ENCODE peak calls at places on chromosomes 1 and 21, in ten cellular contexts. B, I, S, X, E, V, D, F, M and Y are unnamed samples.

GRCh38 chr1:78004719-78005346 is at the start of gene DNAJB4:
- DNase-seq in B (peak), I (peak), S (peak), X (peak), E (no peak), V (peak), D (peak), F (peak), M (peak), Y (peak)

GRCh38 chr1:206568256-206568655 is 44.0 kb downstream of the EIF2D start:
- DNase-seq in B (no peak), I (no peak), S (no peak), X (no peak), E (no peak), V (no peak), D (no peak), F (no peak), M (no peak), Y (no peak)

GRCh38 chr21:44984792-44985440 is 45.1 kb downstream of the SLX9 start:
- DNase-seq in B (no peak), I (peak), S (no peak), X (no peak), E (peak), V (no peak), D (no peak), F (no peak), M (no peak), Y (no peak)

GRCh38 chr1:244451539-244451950 is at the start of gene ADSS2:
- DNase-seq in B (no peak), I (no peak), S (no peak), X (no peak), E (no peak), V (no peak), D (no peak), F (peak), M (no peak), Y (no peak)

GRCh38 chr21:17270234-17270633 is 242.6 kb upstream of the CXADR start:
- DNase-seq in B (peak), I (peak), S (peak), X (peak), E (peak), V (peak), D (no peak), F (no peak), M (peak), Y (no peak)

GRCh38 chr21:37837381-37837780 is 78.9 kb downstream of the KCNJ6 start:
- DNase-seq in B (no peak), I (no peak), S (no peak), X (no peak), E (no peak), V (no peak), D (no peak), F (no peak), M (no peak), Y (no peak)

GRCh38 chr1:16180291-16180824 is 24.5 kb upstream of the EPHA2 start:
- DNase-seq in B (peak), I (no peak), S (no peak), X (no peak), E (no peak), V (peak), D (no peak), F (no peak), M (no peak), Y (no peak)

GRCh38 chr21:46425061-46425460 is 33.6 kb upstream of the DIP2A start:
- DNase-seq in B (no peak), I (no peak), S (no peak), X (no peak), E (no peak), V (no peak), D (no peak), F (no peak), M (no peak), Y (no peak)

GRCh38 chr21:42760977-42761751 is 107.7 kb downstream of the PDE9A start:
- DNase-seq in B (no peak), I (peak), S (no peak), X (no peak), E (no peak), V (no peak), D (no peak), F (no peak), M (no peak), Y (no peak)

GRCh38 chr1:2412773-2413494 is 570 bp upstream of the PEX10 start:
- DNase-seq in B (no peak), I (no peak), S (peak), X (peak), E (peak), V (peak), D (peak), F (no peak), M (no peak), Y (no peak)

GRCh38 chr1:76198452-76198851 is 123.9 kb downstream of the ST6GALNAC3 start:
- DNase-seq in B (no peak), I (no peak), S (no peak), X (no peak), E (no peak), V (no peak), D (no peak), F (no peak), M (no peak), Y (no peak)

GRCh38 chr1:226519741-226520598 is 28.6 kb upstream of the STUM start:
- DNase-seq in B (no peak), I (no peak), S (no peak), X (no peak), E (no peak), V (no peak), D (no peak), F (no peak), M (no peak), Y (no peak)

GRCh38 chr21:41877901-41878830 is 978 bp downstream of the PRDM15 start:
- DNase-seq in B (no peak), I (no peak), S (peak), X (peak), E (peak), V (peak), D (no peak), F (peak), M (no peak), Y (no peak)

GRCh38 chr1:59013276-59013927 is 229.6 kb upstream of the JUN start:
- DNase-seq in B (no peak), I (no peak), S (peak), X (no peak), E (peak), V (peak), D (peak), F (peak), M (no peak), Y (peak)

GRCh38 chr1:47727051-47727708 is 270.0 kb downstream of the TRABD2B start:
- DNase-seq in B (no peak), I (no peak), S (no peak), X (no peak), E (no peak), V (no peak), D (no peak), F (no peak), M (no peak), Y (peak)

GRCh38 chr1:109466440-109467300 is at the start of gene SYPL2:
- DNase-seq in B (no peak), I (peak), S (peak), X (no peak), E (peak), V (peak), D (peak), F (peak), M (no peak), Y (no peak)
- TF ChIP-seq CTCF in B (no peak), I (no peak), S (no peak), X (no peak), E (peak), V (no peak), D (no peak), F (no peak), M (no peak), Y (no peak)

GRCh38 chr1:90850925-90851710 is 134.0 kb upstream of the BARHL2 start:
- DNase-seq in B (peak), I (peak), S (peak), X (peak), E (peak), V (peak), D (peak), F (peak), M (peak), Y (peak)
- TF ChIP-seq CTCF in B (peak), I (peak), S (peak), X (peak), E (peak), V (peak), D (peak), F (no peak), M (peak), Y (no peak)

GRCh38 chr1:26862781-26863676 is at the start of gene SFN:
- DNase-seq in B (peak), I (no peak), S (no peak), X (peak), E (no peak), V (no peak), D (no peak), F (peak), M (no peak), Y (peak)
- TF ChIP-seq CTCF in B (peak), I (peak), S (no peak), X (peak), E (no peak), V (peak), D (peak), F (peak), M (peak), Y (no peak)

DNA sequence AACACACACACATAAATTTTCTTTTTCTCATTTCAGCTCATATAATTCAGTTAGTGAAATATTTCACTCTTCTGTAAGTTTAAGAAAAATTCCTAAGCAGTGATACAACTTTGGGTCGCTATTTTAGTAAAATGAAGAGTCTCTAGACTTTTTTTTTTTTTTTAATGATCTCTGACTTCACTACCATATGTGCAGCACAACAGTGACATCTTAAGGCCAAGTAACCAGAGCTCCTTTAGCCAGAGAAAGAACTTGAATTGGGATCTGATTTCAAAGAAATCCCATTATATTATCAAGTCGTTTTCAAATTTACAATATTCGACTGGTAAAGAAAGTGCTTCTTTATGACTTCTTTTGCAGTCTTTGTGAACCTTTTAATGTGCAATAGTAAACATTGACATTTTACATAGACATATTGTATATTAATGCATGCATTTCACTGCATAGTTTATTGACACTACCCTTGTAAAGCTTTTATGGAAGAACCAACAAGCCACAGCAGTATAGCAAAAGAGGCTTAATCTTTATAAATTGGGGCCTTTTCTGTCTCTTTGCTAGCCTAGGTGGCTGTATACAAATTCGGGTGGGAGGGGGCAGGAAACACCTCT is 62.2 kb downstream of the LRRC40 start:
- DNase-seq in B (no peak), I (no peak), S (no peak), X (no peak), E (no peak), V (peak), D (no peak), F (no peak), M (no peak), Y (no peak)
- TF ChIP-seq CTCF in B (peak), I (no peak), S (no peak), X (no peak), E (no peak), V (peak), D (no peak), F (no peak), M (peak), Y (no peak)

GRCh38 chr1:52416811-52417210 is 12.4 kb downstream of the PRPF38A start:
- DNase-seq in B (no peak), I (no peak), S (no peak), X (no peak), E (no peak), V (no peak), D (no peak), F (no peak), M (no peak), Y (no peak)
- TF ChIP-seq CTCF in B (no peak), I (no peak), S (no peak), X (no peak), E (no peak), V (no peak), D (no peak), F (no peak), M (no peak), Y (no peak)

GRCh38 chr1:207995576-207995975 is 84.7 kb upstream of the CD34 start:
- DNase-seq in B (peak), I (no peak), S (no peak), X (no peak), E (no peak), V (no peak), D (no peak), F (no peak), M (no peak), Y (no peak)

GRCh38 chr1:207996632-207997031 is 85.7 kb upstream of the CD34 start:
- DNase-seq in B (no peak), I (no peak), S (no peak), X (no peak), E (no peak), V (no peak), D (no peak), F (no peak), M (no peak), Y (no peak)

GRCh38 chr1:207990455-207990854 is 79.5 kb upstream of the CD34 start:
- DNase-seq in B (no peak), I (no peak), S (no peak), X (no peak), E (no peak), V (no peak), D (no peak), F (no peak), M (no peak), Y (no peak)

GRCh38 chr1:207991331-207991914 is 80.5 kb upstream of the CD34 start:
- DNase-seq in B (no peak), I (no peak), S (no peak), X (no peak), E (no peak), V (no peak), D (no peak), F (no peak), M (no peak), Y (no peak)

GRCh38 chr1:207993477-207994445 is 82.8 kb upstream of the CD34 start:
- DNase-seq in B (no peak), I (peak), S (no peak), X (peak), E (no peak), V (no peak), D (peak), F (no peak), M (no peak), Y (no peak)
- TF ChIP-seq CTCF in B (peak), I (peak), S (no peak), X (peak), E (no peak), V (peak), D (peak), F (no peak), M (peak), Y (no peak)

GRCh38 chr1:198084509-198084908 is 72.3 kb upstream of the NEK7 start:
- DNase-seq in B (no peak), I (no peak), S (no peak), X (no peak), E (no peak), V (no peak), D (no peak), F (no peak), M (no peak), Y (no peak)

GRCh38 chr1:198088360-198089071 is 68.3 kb upstream of the NEK7 start:
- DNase-seq in B (no peak), I (no peak), S (no peak), X (peak), E (no peak), V (peak), D (no peak), F (no peak), M (no peak), Y (no peak)

GRCh38 chr1:198083549-198083948 is 73.2 kb upstream of the NEK7 start:
- DNase-seq in B (no peak), I (no peak), S (no peak), X (no peak), E (no peak), V (no peak), D (no peak), F (no peak), M (no peak), Y (no peak)

GRCh38 chr1:198087831-198088230 is 69.0 kb upstream of the NEK7 start:
- DNase-seq in B (no peak), I (no peak), S (no peak), X (no peak), E (no peak), V (no peak), D (no peak), F (no peak), M (no peak), Y (no peak)

GRCh38 chr1:198086051-198086745 is 70.6 kb upstream of the NEK7 start:
- DNase-seq in B (no peak), I (no peak), S (no peak), X (no peak), E (no peak), V (no peak), D (no peak), F (no peak), M (no peak), Y (no peak)
- TF ChIP-seq CTCF in B (no peak), I (no peak), S (no peak), X (no peak), E (no peak), V (no peak), D (no peak), F (no peak), M (no peak), Y (no peak)

DNA sequence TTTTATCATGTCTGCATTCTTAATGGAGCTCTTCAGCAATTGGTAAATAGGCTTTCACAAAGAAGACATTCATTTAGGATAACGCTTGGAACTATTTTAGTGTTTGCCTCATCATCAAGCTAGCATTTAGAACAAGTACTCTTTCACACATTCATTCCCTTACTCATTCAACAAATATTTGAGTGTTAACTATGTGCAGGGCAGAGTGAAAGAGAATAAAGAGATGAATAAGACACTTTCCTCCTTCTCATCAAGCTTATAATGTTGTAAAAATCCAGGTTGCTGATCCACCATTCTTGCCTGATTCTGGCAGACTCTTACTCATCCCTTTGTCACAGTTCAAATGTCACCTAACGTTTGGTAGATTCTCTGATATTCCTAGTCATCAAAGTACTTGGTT is 386.4 kb upstream of the BEND5 start:
- DNase-seq in B (no peak), I (no peak), S (no peak), X (no peak), E (no peak), V (no peak), D (no peak), F (no peak), M (no peak), Y (no peak)
- TF ChIP-seq CTCF in B (no peak), I (no peak), S (no peak), X (no peak), E (no peak), V (no peak), D (no peak), F (no peak), M (no peak), Y (no peak)

DNA sequence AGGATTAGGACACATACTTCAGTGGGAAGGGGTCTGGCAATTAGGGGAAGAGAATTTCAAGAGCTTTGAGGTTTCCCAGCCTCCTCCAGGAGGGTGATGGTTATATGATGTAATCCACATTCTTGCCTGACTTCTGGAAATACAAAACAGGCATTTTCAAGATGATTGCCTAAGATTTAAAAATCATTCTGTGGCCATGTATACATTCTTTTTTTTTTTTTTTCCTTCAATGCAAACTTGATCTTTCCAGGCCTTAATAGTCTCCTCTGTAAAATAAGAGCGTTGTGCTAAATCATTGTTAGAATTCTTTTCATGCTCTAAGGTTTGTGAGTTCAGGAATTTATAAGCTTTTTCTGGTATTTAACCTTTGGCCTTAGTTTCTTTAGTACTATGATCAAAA is 192.3 kb upstream of the HMCN1 start:
- DNase-seq in B (no peak), I (no peak), S (no peak), X (no peak), E (no peak), V (peak), D (no peak), F (no peak), M (peak), Y (no peak)
- TF ChIP-seq CTCF in B (no peak), I (no peak), S (no peak), X (no peak), E (no peak), V (no peak), D (no peak), F (no peak), M (no peak), Y (no peak)

GRCh38 chr1:34108711-34109110 is 56.3 kb downstream of the CSMD2 start:
- DNase-seq in B (no peak), I (no peak), S (no peak), X (no peak), E (no peak), V (no peak), D (no peak), F (no peak), M (no peak), Y (no peak)

GRCh38 chr1:34108269-34108668 is 56.8 kb downstream of the CSMD2 start:
- DNase-seq in B (no peak), I (no peak), S (no peak), X (no peak), E (no peak), V (no peak), D (no peak), F (no peak), M (no peak), Y (no peak)

GRCh38 chr1:34115233-34115632 is 49.8 kb downstream of the CSMD2 start:
- DNase-seq in B (no peak), I (no peak), S (no peak), X (no peak), E (no peak), V (no peak), D (no peak), F (no peak), M (no peak), Y (no peak)

GRCh38 chr1:34113362-34113761 is 51.7 kb downstream of the CSMD2 start:
- DNase-seq in B (no peak), I (no peak), S (no peak), X (peak), E (no peak), V (no peak), D (no peak), F (no peak), M (no peak), Y (no peak)

DNA sequence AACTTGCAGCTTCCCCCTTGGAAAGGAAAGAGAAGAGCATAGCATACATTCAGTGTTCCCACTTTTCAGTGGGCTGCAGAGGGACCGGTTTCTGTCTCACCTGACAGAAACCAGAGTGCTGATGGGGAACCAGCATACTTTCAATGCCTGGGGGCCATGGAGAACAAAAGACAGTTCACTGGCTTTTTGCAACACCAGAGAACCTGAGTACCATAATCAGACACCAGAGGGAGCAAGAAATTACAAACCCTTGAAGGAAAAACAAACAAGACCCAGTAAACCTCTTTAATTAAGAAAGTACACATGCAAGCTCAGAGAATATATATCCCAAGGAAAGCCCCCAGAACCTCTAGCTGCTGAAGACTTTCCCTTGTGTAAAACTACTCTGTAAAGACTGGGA is 51.1 kb downstream of the CSMD2 start:
- DNase-seq in B (no peak), I (no peak), S (no peak), X (peak), E (no peak), V (no peak), D (no peak), F (no peak), M (no peak), Y (no peak)
- TF ChIP-seq CTCF in B (peak), I (no peak), S (no peak), X (peak), E (no peak), V (no peak), D (peak), F (no peak), M (peak), Y (no peak)